ENCODE peak calls at places on chromosomes 1 and 21, in eight cellular contexts. E, V, D, H, G, O, R and W are unnamed samples.

GRCh38 chr1:145824499-145824842 is 471 bp downstream of the POLR3C start:
- DNase-seq in E (no peak), V (no peak), D (no peak), H (no peak), G (no peak), O (peak), R (no peak), W (no peak)

GRCh38 chr1:145695781-145696629 is 11.2 kb downstream of the PDZK1 start:
- DNase-seq in E (no peak), V (no peak), D (no peak), H (no peak), G (no peak), O (no peak), R (no peak), W (no peak)

GRCh38 chr1:211259596-211260126 is 495 bp downstream of the RCOR3 start:
- DNase-seq in E (peak), V (peak), D (no peak), H (peak), G (peak), O (peak), R (no peak), W (peak)

GRCh38 chr1:89125571-89126233 is at the start of gene GBP2:
- DNase-seq in E (peak), V (no peak), D (no peak), H (peak), G (peak), O (peak), R (no peak), W (no peak)

GRCh38 chr21:42061195-42061865 is 9.8 kb upstream of the UMODL1 start:
- DNase-seq in E (peak), V (no peak), D (no peak), H (no peak), G (no peak), O (no peak), R (no peak), W (peak)

GRCh38 chr21:40054403-40054802 is 187.2 kb downstream of the PCP4 start:
- DNase-seq in E (peak), V (no peak), D (no peak), H (peak), G (peak), O (no peak), R (no peak), W (no peak)

GRCh38 chr1:184387069-184387870 is 441 bp downstream of the C1orf21 start:
- DNase-seq in E (peak), V (peak), D (no peak), H (peak), G (peak), O (peak), R (peak), W (no peak)

GRCh38 chr1:194333240-194333639 is 1146.8 kb upstream of the B3GALT2 start:
- DNase-seq in E (no peak), V (no peak), D (no peak), H (no peak), G (no peak), O (no peak), R (no peak), W (no peak)

GRCh38 chr1:91338501-91338900 is 66.1 kb downstream of the HFM1 start:
- DNase-seq in E (no peak), V (no peak), D (no peak), H (no peak), G (no peak), O (no peak), R (no peak), W (no peak)

GRCh38 chr1:179091691-179092165 is 9.9 kb downstream of the TOR3A start:
- DNase-seq in E (no peak), V (no peak), D (no peak), H (no peak), G (peak), O (peak), R (no peak), W (no peak)

GRCh38 chr1:58545591-58546519 is 671 bp downstream of the OMA1 start:
- DNase-seq in E (peak), V (peak), D (no peak), H (peak), G (peak), O (peak), R (peak), W (peak)

GRCh38 chr1:101191049-101191448 is 45.8 kb upstream of the S1PR1 start:
- DNase-seq in E (no peak), V (no peak), D (no peak), H (no peak), G (no peak), O (no peak), R (no peak), W (no peak)

GRCh38 chr1:55682198-55682597 is 467.0 kb upstream of the USP24 start:
- DNase-seq in E (no peak), V (no peak), D (no peak), H (no peak), G (no peak), O (no peak), R (no peak), W (no peak)

GRCh38 chr1:231934797-231935196 is 308.2 kb downstream of the DISC1 start:
- DNase-seq in E (no peak), V (no peak), D (no peak), H (peak), G (peak), O (no peak), R (peak), W (no peak)

GRCh38 chr1:93613895-93614294 is 67.7 kb downstream of the BCAR3 start:
- DNase-seq in E (no peak), V (no peak), D (no peak), H (no peak), G (peak), O (peak), R (peak), W (no peak)

GRCh38 chr1:117339866-117340357 is 27.3 kb upstream of the MAN1A2 start:
- DNase-seq in E (peak), V (peak), D (peak), H (peak), G (peak), O (peak), R (no peak), W (peak)

GRCh38 chr1:29806646-29807319 is 570.5 kb downstream of the PTPRU start:
- DNase-seq in E (no peak), V (no peak), D (no peak), H (no peak), G (no peak), O (no peak), R (peak), W (no peak)

GRCh38 chr1:19054216-19054615 is 97.7 kb upstream of the IFFO2 start:
- DNase-seq in E (no peak), V (no peak), D (no peak), H (no peak), G (no peak), O (no peak), R (no peak), W (no peak)

GRCh38 chr1:58670200-58670599 is 29.7 kb downstream of the MYSM1 start:
- DNase-seq in E (no peak), V (no peak), D (no peak), H (no peak), G (no peak), O (no peak), R (no peak), W (no peak)

GRCh38 chr1:104785575-104786187 is 1036.0 kb downstream of the AMY1C start:
- DNase-seq in E (no peak), V (no peak), D (no peak), H (no peak), G (no peak), O (no peak), R (no peak), W (no peak)

GRCh38 chr1:170910273-170910672 is 25.1 kb upstream of the MROH9 start:
- DNase-seq in E (no peak), V (no peak), D (no peak), H (peak), G (no peak), O (peak), R (no peak), W (no peak)

GRCh38 chr1:110011527-110012041 is 22.8 kb upstream of the STRIP1 start:
- DNase-seq in E (peak), V (peak), D (peak), H (peak), G (peak), O (peak), R (peak), W (peak)

GRCh38 chr1:163914785-163915413 is 593.1 kb downstream of the NUF2 start:
- DNase-seq in E (peak), V (no peak), D (no peak), H (no peak), G (no peak), O (no peak), R (no peak), W (no peak)

GRCh38 chr1:47569681-47570470 is 132.0 kb downstream of the FOXD2 start:
- DNase-seq in E (no peak), V (peak), D (peak), H (peak), G (peak), O (peak), R (peak), W (no peak)

GRCh38 chr1:17632541-17633193 is 93.2 kb downstream of the ARHGEF10L start:
- DNase-seq in E (no peak), V (no peak), D (no peak), H (peak), G (no peak), O (peak), R (no peak), W (no peak)

GRCh38 chr21:36725793-36726386 is 27.0 kb downstream of the SIM2 start:
- DNase-seq in E (no peak), V (no peak), D (no peak), H (no peak), G (no peak), O (no peak), R (no peak), W (no peak)

GRCh38 chr1:170537798-170538503 is 6.0 kb downstream of the GORAB start:
- DNase-seq in E (no peak), V (no peak), D (no peak), H (no peak), G (no peak), O (peak), R (no peak), W (no peak)

GRCh38 chr1:99685516-99686180 is 39.7 kb downstream of the PALMD start:
- DNase-seq in E (peak), V (peak), D (peak), H (peak), G (peak), O (peak), R (peak), W (peak)

GRCh38 chr1:14987829-14988603 is 165.5 kb upstream of the TMEM51 start:
- DNase-seq in E (no peak), V (no peak), D (no peak), H (no peak), G (peak), O (peak), R (no peak), W (no peak)

GRCh38 chr1:182135946-182136345 is 74.4 kb upstream of the ZNF648 start:
- DNase-seq in E (no peak), V (no peak), D (no peak), H (no peak), G (no peak), O (no peak), R (no peak), W (no peak)

GRCh38 chr1:14103878-14104430 is 404.0 kb downstream of the PRDM2 start:
- DNase-seq in E (no peak), V (no peak), D (no peak), H (no peak), G (no peak), O (no peak), R (no peak), W (no peak)

GRCh38 chr1:224065455-224065854 is 48.5 kb upstream of the FBXO28 start:
- DNase-seq in E (peak), V (no peak), D (no peak), H (peak), G (no peak), O (peak), R (no peak), W (peak)

GRCh38 chr1:201769072-201769471 is 59.9 kb upstream of the IPO9 start:
- DNase-seq in E (no peak), V (no peak), D (no peak), H (no peak), G (no peak), O (no peak), R (no peak), W (no peak)

GRCh38 chr1:101683136-101683535 is 313.6 kb downstream of the OLFM3 start:
- DNase-seq in E (no peak), V (no peak), D (no peak), H (no peak), G (no peak), O (no peak), R (no peak), W (no peak)

GRCh38 chr1:53574621-53575020 is 115.4 kb downstream of the DMRTB1 start:
- DNase-seq in E (no peak), V (no peak), D (no peak), H (no peak), G (no peak), O (no peak), R (no peak), W (no peak)

GRCh38 chr1:26418865-26419349 is 8.3 kb downstream of the LIN28A start:
- DNase-seq in E (no peak), V (peak), D (no peak), H (no peak), G (peak), O (no peak), R (peak), W (no peak)

GRCh38 chr1:48931571-48932251 is 155.0 kb upstream of the BEND5 start:
- DNase-seq in E (no peak), V (peak), D (no peak), H (peak), G (peak), O (peak), R (no peak), W (no peak)

GRCh38 chr1:92752719-92753118 is 32.2 kb downstream of the EVI5 start:
- DNase-seq in E (no peak), V (no peak), D (no peak), H (peak), G (no peak), O (peak), R (no peak), W (no peak)

GRCh38 chr1:150613061-150613920 is 16.1 kb downstream of the ENSA start:
- DNase-seq in E (peak), V (no peak), D (peak), H (peak), G (peak), O (peak), R (no peak), W (peak)

GRCh38 chr1:33244809-33245186 is 11.5 kb upstream of the ZNF362 start:
- DNase-seq in E (no peak), V (no peak), D (no peak), H (no peak), G (no peak), O (no peak), R (no peak), W (peak)

GRCh38 chr1:33241866-33242265 is 14.4 kb upstream of the ZNF362 start:
- DNase-seq in E (no peak), V (no peak), D (no peak), H (no peak), G (no peak), O (peak), R (no peak), W (no peak)

GRCh38 chr1:33242652-33243051 is 13.6 kb upstream of the ZNF362 start:
- DNase-seq in E (no peak), V (no peak), D (no peak), H (no peak), G (no peak), O (no peak), R (no peak), W (no peak)

GRCh38 chr1:33246171-33246570 is 10.1 kb upstream of the ZNF362 start:
- DNase-seq in E (no peak), V (no peak), D (no peak), H (no peak), G (no peak), O (no peak), R (no peak), W (no peak)

GRCh38 chr1:33244143-33244808 is 12.0 kb upstream of the ZNF362 start:
- DNase-seq in E (no peak), V (no peak), D (no peak), H (peak), G (no peak), O (no peak), R (no peak), W (no peak)
- TF ChIP-seq EZH2phosphoT487 in E (no peak), V (no peak), D (no peak), H (no peak), G (no peak), O (no peak), R (no peak), W (no peak)

DNA sequence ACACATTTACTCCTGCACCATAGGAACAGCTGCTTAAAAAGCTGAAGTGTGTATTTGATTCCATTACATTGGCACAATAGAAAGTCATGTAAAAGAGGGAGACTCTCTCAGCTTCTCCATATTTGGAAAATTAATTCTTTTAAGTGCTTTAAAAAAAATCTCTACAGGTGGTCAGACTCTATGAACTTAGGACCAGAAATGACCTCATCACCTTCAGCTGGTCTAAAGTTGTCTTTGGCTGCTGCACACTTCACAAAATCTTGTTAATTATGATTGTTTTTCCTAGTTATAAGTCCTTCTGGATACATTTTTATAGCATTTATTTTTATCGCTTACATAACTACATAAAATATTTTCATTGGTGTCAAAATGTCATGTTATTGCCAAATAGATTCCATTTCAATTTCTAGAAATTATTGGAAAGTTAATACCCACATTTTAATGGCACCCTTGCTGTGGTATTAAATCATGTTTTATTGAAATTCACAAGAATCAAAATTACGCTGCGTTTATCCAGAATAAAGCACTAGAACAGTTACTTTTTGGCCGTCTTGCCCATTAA is 100.0 kb downstream of the LTN1 start:
- DNase-seq in E (no peak), V (no peak), D (no peak), H (no peak), G (no peak), O (no peak), R (no peak), W (no peak)
- H3K4me3 ChIP-seq in E (no peak), V (no peak), D (no peak), H (no peak), G (no peak), O (no peak), R (no peak), W (no peak)

DNA sequence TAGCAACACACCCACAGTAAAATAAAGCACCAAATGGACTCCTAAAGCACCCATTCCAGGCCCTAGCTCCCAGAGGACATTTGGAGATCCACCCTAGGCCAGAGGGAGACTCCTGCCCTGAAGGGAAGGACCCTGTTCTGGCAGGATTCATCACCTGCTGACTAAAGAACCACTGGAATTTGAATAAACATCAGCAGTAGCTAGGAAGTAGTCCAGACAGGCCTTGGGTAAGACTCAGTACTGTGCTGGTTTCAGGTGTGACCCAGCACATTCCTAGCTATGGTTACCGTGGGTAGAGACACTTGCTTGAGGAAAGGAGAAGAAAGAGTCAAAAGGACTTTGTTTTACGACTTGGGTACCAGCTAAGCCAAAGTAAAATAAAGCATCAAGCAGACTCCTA is 92.7 kb upstream of the LRRC7 start:
- DNase-seq in E (no peak), V (no peak), D (no peak), H (no peak), G (no peak), O (no peak), R (no peak), W (no peak)
- H2AFZ ChIP-seq in E (no peak), V (peak), D (no peak), H (no peak), G (no peak), O (no peak), R (no peak), W (no peak)

DNA sequence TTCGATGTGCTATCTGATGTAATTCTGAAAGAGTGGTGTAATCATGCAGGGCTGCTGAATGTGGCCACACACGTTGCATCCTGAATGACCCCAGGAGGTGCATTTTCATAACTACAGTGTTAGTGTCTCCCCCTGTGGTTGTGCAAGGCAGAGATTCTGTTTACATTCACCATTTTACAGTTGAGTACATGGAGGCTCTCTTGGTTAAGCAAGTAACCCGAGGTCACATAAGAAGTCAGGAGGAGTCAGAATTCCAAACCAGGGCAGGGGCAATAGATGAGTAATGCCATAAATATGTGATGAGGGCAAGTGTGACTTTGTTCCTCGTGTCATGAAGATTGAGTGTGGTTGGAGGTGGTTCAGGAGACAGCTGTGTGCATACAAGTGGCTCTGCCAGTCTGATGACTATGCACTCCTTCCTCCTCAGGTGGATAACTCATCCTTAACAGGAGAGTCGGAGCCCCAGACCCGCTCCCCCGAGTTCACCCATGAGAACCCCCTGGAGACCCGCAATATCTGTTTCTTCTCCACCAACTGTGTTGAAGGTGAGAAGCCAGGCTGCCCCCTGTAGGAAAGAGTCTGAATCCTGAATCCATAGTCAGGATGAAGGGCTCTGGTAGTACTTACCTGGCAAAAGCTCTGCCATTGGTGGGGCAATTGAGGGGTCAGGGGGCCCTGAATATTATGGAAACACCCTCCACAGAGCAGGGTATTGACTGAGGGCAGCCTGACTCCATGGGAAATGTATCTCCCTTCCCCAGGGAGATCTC is 9.3 kb downstream of the ATP1A2 start:
- DNase-seq in E (no peak), V (no peak), D (peak), H (peak), G (peak), O (peak), R (no peak), W (no peak)
- TF ChIP-seq EZH2phosphoT487 in E (no peak), V (no peak), D (no peak), H (no peak), G (no peak), O (no peak), R (no peak), W (no peak)

GRCh38 chr1:167562697-167563096 is 9.1 kb upstream of the CREG1 start:
- DNase-seq in E (no peak), V (no peak), D (no peak), H (no peak), G (no peak), O (peak), R (no peak), W (no peak)

GRCh38 chr1:167564592-167564991 is 11.0 kb upstream of the CREG1 start:
- DNase-seq in E (no peak), V (peak), D (no peak), H (peak), G (no peak), O (peak), R (no peak), W (peak)

GRCh38 chr1:167563579-167564246 is 10.2 kb upstream of the CREG1 start:
- DNase-seq in E (peak), V (no peak), D (no peak), H (peak), G (peak), O (no peak), R (no peak), W (no peak)

GRCh38 chr1:167566766-167567165 is 13.2 kb upstream of the CREG1 start:
- DNase-seq in E (no peak), V (no peak), D (no peak), H (no peak), G (no peak), O (no peak), R (no peak), W (peak)

GRCh38 chr1:167565922-167566321 is 12.4 kb upstream of the CREG1 start:
- DNase-seq in E (no peak), V (no peak), D (no peak), H (no peak), G (no peak), O (no peak), R (no peak), W (peak)
- H3K4me3 ChIP-seq in E (no peak), V (no peak), D (no peak), H (no peak), G (no peak), O (no peak), R (no peak), W (no peak)